ENCODE peak calls at places on chromosome X, in eight cellular contexts. E is RCC 7860, H is cardiac fibroblast, S is iris pigment epithelial cell, C is aorta, X is retinal pigment epithelial cell, J is NCI-H774, G is AG08395. R is an unnamed sample.

GRCh38 chrX:30141966-30142365 is 73.4 kb upstream of the MAGEB2 start:
- DNase-seq in E (peak; percentile 25), H (peak; percentile 47), S (peak; percentile 65), C (no peak), X (no peak), J (peak; percentile 5), G (peak; percentile 15), R (peak; percentile 63)

GRCh38 chrX:856901-857300 is 226.3 kb downstream of the SHOX start:
- DNase-seq in E (no peak), H (no peak), S (no peak), C (no peak), X (no peak), J (no peak), G (no peak), R (no peak)

GRCh38 chrX:43861750-43862149 is 20.5 kb downstream of the MAOB start:
- DNase-seq in E (no peak), H (no peak), S (no peak), C (no peak), X (peak; percentile 88), J (no peak), G (no peak), R (no peak)

GRCh38 chrX:22912598-22912997 is 87.2 kb upstream of the DDX53 start:
- DNase-seq in E (no peak), H (no peak), S (no peak), C (no peak), X (no peak), J (no peak), G (no peak), R (no peak)

GRCh38 chrX:1394731-1395501 is 3.0 kb upstream of the SLC25A6 start:
- DNase-seq in E (no peak), H (peak; percentile 28), S (no peak), C (peak; percentile 74), X (no peak), J (no peak), G (no peak), R (no peak)

GRCh38 chrX:129534816-129535578 is 5.1 kb upstream of the OCRL start:
- DNase-seq in E (no peak), H (peak; percentile 48), S (peak; percentile 46), C (no peak), X (no peak), J (no peak), G (peak; percentile 56), R (no peak)

GRCh38 chrX:14027511-14028019 is 2.1 kb downstream of the GEMIN8 start:
- DNase-seq in E (peak; percentile 42), H (peak; percentile 87), S (peak; percentile 84), C (no peak), X (no peak), J (no peak), G (peak; percentile 27), R (no peak)

GRCh38 chrX:10847333-10847732 is 226.9 kb upstream of the MID1 start:
- DNase-seq in E (no peak), H (peak; percentile 5), S (peak; percentile 12), C (no peak), X (no peak), J (no peak), G (peak; percentile 18), R (no peak)

GRCh38 chrX:39736219-39737211 is 361.2 kb downstream of the BCOR start:
- DNase-seq in E (peak; percentile 24), H (peak; percentile 95), S (peak; percentile 70), C (peak; percentile 95), X (peak; percentile 74), J (no peak), G (peak; percentile 82), R (no peak)

GRCh38 chrX:46208225-46208854 is 336.9 kb downstream of the ZNF674 start:
- DNase-seq in E (peak; percentile 52), H (peak; percentile 35), S (peak; percentile 60), C (no peak), X (no peak), J (no peak), G (peak; percentile 45), R (no peak)

GRCh38 chrX:39850630-39851152 is 247.1 kb downstream of the BCOR start:
- DNase-seq in E (no peak), H (no peak), S (peak; percentile 29), C (no peak), X (no peak), J (no peak), G (peak; percentile 26), R (peak; percentile 14)

GRCh38 chrX:97027384-97027922 is 143.7 kb downstream of the RPA4 start:
- DNase-seq in E (no peak), H (no peak), S (no peak), C (no peak), X (no peak), J (peak; percentile 68), G (no peak), R (peak; percentile 8)

GRCh38 chrX:107485019-107485418 is 35.6 kb downstream of the FRMPD3 start:
- DNase-seq in E (no peak), H (no peak), S (no peak), C (no peak), X (no peak), J (no peak), G (no peak), R (no peak)

GRCh38 chrX:104310084-104310483 is 55.4 kb upstream of the ESX1 start:
- DNase-seq in E (peak; percentile 31), H (peak; percentile 56), S (peak; percentile 36), C (no peak), X (no peak), J (no peak), G (peak; percentile 34), R (peak; percentile 12)

GRCh38 chrX:17359500-17359899 is 15.5 kb upstream of the NHS start:
- DNase-seq in E (no peak), H (peak; percentile 5), S (no peak), C (no peak), X (no peak), J (no peak), G (no peak), R (no peak)

GRCh38 chrX:134377537-134377936 is 82.4 kb upstream of the HPRT1 start:
- DNase-seq in E (peak; percentile 18), H (peak; percentile 59), S (peak; percentile 57), C (no peak), X (peak; percentile 10), J (no peak), G (no peak), R (no peak)

GRCh38 chrX:16119353-16120220 is 3.8 kb upstream of the GRPR start:
- DNase-seq in E (no peak), H (no peak), S (no peak), C (no peak), X (no peak), J (no peak), G (no peak), R (no peak)

GRCh38 chrX:139538907-139539593 is 8.5 kb downstream of the F9 start:
- DNase-seq in E (no peak), H (no peak), S (no peak), C (no peak), X (no peak), J (no peak), G (no peak), R (peak; percentile 13)

GRCh38 chrX:139360356-139360755 is 170.2 kb upstream of the F9 start:
- DNase-seq in E (no peak), H (no peak), S (no peak), C (no peak), X (no peak), J (no peak), G (no peak), R (no peak)

GRCh38 chrX:80765226-80765625 is 44.5 kb downstream of the BRWD3 start:
- DNase-seq in E (peak; percentile 87), H (peak; percentile 82), S (peak; percentile 80), C (no peak), X (peak; percentile 55), J (no peak), G (peak; percentile 28), R (no peak)